ENCODE peak calls at places on chromosomes 11 and 22, in six cellular contexts. Z is GM19239; N is effector memory CD8-positive, alpha-beta T cell; R is Right ventricle myocardium inferior; P is T-cell; I is fibroblast of mammary gland. U is an unnamed sample.

GRCh38 chr11:33633251-33634003 is 67.2 kb downstream of the C11orf91 start:
- DNase-seq in R (no peak), P (no peak), Z (no peak), N (no peak), I (peak; percentile 85), U (no peak)

GRCh38 chr11:8814923-8815240 is 96.1 kb upstream of the AKIP1 start:
- DNase-seq in P (no peak), N (no peak), I (no peak), R (no peak), Z (no peak), U (no peak)

GRCh38 chr11:115959098-115959497 is 454.9 kb upstream of the CADM1 start:
- DNase-seq in I (no peak), P (no peak), R (no peak), N (no peak), Z (no peak), U (no peak)

GRCh38 chr11:85809881-85810280 is 1.1 kb downstream of the SYTL2 start:
- DNase-seq in N (peak; percentile 32), P (no peak), I (no peak), R (no peak), Z (no peak), U (no peak)

GRCh38 chr11:28819741-28820140 is 711.6 kb downstream of the METTL15 start:
- DNase-seq in P (no peak), R (no peak), N (no peak), Z (no peak), I (no peak), U (no peak)

GRCh38 chr22:48423481-48423901 is 1404.2 kb downstream of the BRD1 start:
- DNase-seq in P (no peak), Z (no peak), R (no peak), N (no peak), I (no peak), U (no peak)

GRCh38 chr11:131885371-131885770 is 515.0 kb downstream of the NTM start:
- DNase-seq in P (no peak), N (no peak), Z (no peak), R (no peak), I (no peak), U (no peak)

GRCh38 chr22:49894321-49895072 is 23.7 kb downstream of the ALG12 start:
- DNase-seq in N (no peak), R (no peak), P (no peak), I (peak; percentile 10), Z (no peak), U (no peak)

GRCh38 chr22:23804781-23805291 is 18.1 kb downstream of the SMARCB1 start:
- DNase-seq in Z (no peak), P (no peak), I (no peak), N (no peak), R (no peak), U (no peak)

GRCh38 chr11:91299980-91300379 is 924.6 kb upstream of the FAT3 start:
- DNase-seq in Z (no peak), I (peak; percentile 1), N (no peak), R (no peak), P (no peak), U (no peak)

GRCh38 chr11:119382101-119382500 is 611 bp upstream of the USP2 start:
- DNase-seq in P (no peak), R (no peak), Z (no peak), I (no peak), N (no peak), U (no peak)

GRCh38 chr11:86553322-86553721 is 119.1 kb downstream of the ME3 start:
- DNase-seq in N (no peak), R (no peak), I (no peak), P (no peak), Z (no peak), U (no peak)

GRCh38 chr11:104343578-104343977 is 179.6 kb upstream of the PDGFD start:
- DNase-seq in I (peak; percentile 11), Z (no peak), R (no peak), P (no peak), N (no peak), U (no peak)

GRCh38 chr11:73252577-73253191 is 19.5 kb upstream of the P2RY6 start:
- DNase-seq in R (no peak), P (no peak), I (no peak), N (no peak), Z (no peak), U (no peak)

GRCh38 chr11:120792306-120792705 is 231.6 kb upstream of the TBCEL start:
- DNase-seq in N (no peak), Z (no peak), P (no peak), R (no peak), I (no peak), U (no peak)

GRCh38 chr11:26286472-26287066 is 45.4 kb upstream of the ANO3 start:
- DNase-seq in Z (no peak), P (no peak), R (no peak), N (no peak), I (peak; percentile 45), U (no peak)

U was measured in cortex of kidney.